ENCODE peak calls at places on chromosomes 11 and 22, in eight cellular contexts. L, O, V, Z, E, S, X and I are unnamed samples.

GRCh38 chr22:49992921-49993648 is 19.5 kb downstream of the IL17REL start:
- DNase-seq in L (no peak), O (peak; percentile 68), V (no peak), Z (peak; percentile 51), E (peak; percentile 66), S (no peak), X (peak; percentile 13), I (no peak)

GRCh38 chr11:47991894-47992293 is 11.5 kb downstream of the PTPRJ start:
- DNase-seq in L (no peak), O (no peak), V (no peak), Z (no peak), E (no peak), S (no peak), X (no peak), I (no peak)

GRCh38 chr22:35537252-35537651 is 3.4 kb upstream of the RASD2 start:
- DNase-seq in L (no peak), O (no peak), V (no peak), Z (no peak), E (no peak), S (no peak), X (no peak), I (no peak)

GRCh38 chr11:72069787-72070251 is 10.5 kb downstream of the NUMA1 start:
- DNase-seq in L (peak; percentile 21), O (peak; percentile 83), V (peak; percentile 47), Z (peak; percentile 71), E (peak; percentile 89), S (peak; percentile 79), X (peak; percentile 67), I (peak; percentile 82)

GRCh38 chr22:19319281-19319680 is 27.8 kb upstream of the CLTCL1 start:
- DNase-seq in L (no peak), O (no peak), V (no peak), Z (no peak), E (no peak), S (no peak), X (no peak), I (no peak)

GRCh38 chr11:122128146-122128545 is 12.1 kb upstream of the BLID start:
- DNase-seq in L (no peak), O (no peak), V (no peak), Z (no peak), E (no peak), S (no peak), X (no peak), I (no peak)

GRCh38 chr11:7268727-7269126 is 17.0 kb downstream of the SYT9 start:
- DNase-seq in L (no peak), O (no peak), V (no peak), Z (no peak), E (no peak), S (no peak), X (no peak), I (no peak)

GRCh38 chr11:69314555-69314954 is 20.6 kb downstream of the MYEOV start:
- DNase-seq in L (no peak), O (no peak), V (no peak), Z (no peak), E (no peak), S (no peak), X (no peak), I (no peak)

GRCh38 chr11:64864135-64864472 is 14.3 kb downstream of the EHD1 start:
- DNase-seq in L (no peak), O (no peak), V (no peak), Z (peak; percentile 43), E (no peak), S (no peak), X (no peak), I (no peak)

GRCh38 chr11:61035086-61035835 is 63.8 kb downstream of the CD6 start:
- DNase-seq in L (no peak), O (no peak), V (no peak), Z (no peak), E (peak; percentile 32), S (no peak), X (no peak), I (no peak)

GRCh38 chr11:71518506-71519471 is 8.3 kb upstream of the KRTAP5-7 start:
- DNase-seq in L (no peak), O (no peak), V (no peak), Z (no peak), E (no peak), S (no peak), X (no peak), I (no peak)

GRCh38 chr22:36594569-36594968 is 65.6 kb upstream of the EIF3D start:
- DNase-seq in L (no peak), O (no peak), V (no peak), Z (no peak), E (no peak), S (no peak), X (no peak), I (no peak)

GRCh38 chr11:48182860-48183526 is 33.6 kb upstream of the OR4B1 start:
- DNase-seq in L (no peak), O (no peak), V (no peak), Z (no peak), E (no peak), S (no peak), X (no peak), I (peak; percentile 3)

GRCh38 chr11:109644158-109644557 is 222.2 kb downstream of the C11orf87 start:
- DNase-seq in L (no peak), O (no peak), V (no peak), Z (peak; percentile 6), E (no peak), S (no peak), X (no peak), I (no peak)

GRCh38 chr11:34438529-34439507 is at the start of gene CAT:
- DNase-seq in L (peak; percentile 94), O (peak; percentile 98), V (peak; percentile 95), Z (peak; percentile 98), E (peak; percentile 99), S (peak; percentile 85), X (peak; percentile 97), I (peak; percentile 94)

GRCh38 chr22:30041475-30041874 is 38.8 kb upstream of the HORMAD2 start:
- DNase-seq in L (no peak), O (no peak), V (no peak), Z (no peak), E (no peak), S (no peak), X (no peak), I (no peak)

DNA sequence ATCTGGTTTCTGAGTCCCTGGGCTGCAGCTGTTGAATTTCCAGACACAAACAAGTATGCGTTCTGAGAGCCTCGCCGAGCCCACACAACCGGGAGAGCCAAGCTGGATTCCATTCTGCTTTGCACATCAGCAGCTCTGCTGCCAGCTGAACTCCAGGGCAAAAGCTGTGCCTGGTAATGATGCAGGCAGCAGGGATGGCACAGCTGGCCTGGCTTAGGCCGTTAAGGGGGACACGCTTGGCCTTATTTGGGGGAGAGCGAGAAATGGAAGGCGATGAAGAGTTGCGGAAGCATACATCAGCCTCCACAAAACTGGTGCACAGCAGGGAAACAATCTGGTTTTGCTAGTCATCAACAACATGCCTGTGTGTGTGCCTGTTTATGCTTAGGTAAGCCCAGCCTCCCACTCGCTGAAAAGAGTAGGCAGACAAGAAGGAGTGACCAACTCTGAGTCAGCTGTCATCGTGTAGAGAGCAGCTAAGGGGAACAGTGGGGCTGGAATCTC is 25.1 kb downstream of the ADAMTS8 start:
- DNase-seq in L (peak; percentile 90), O (peak; percentile 97), V (peak; percentile 58), Z (no peak), E (peak; percentile 91), S (peak; percentile 25), X (no peak), I (no peak)
- H3K4me3 ChIP-seq in L (peak overlapping the region; percentile 46), O (no peak overlapping the region), V (no peak overlapping the region), Z (no peak overlapping the region), E (no peak overlapping the region), S (no peak overlapping the region), X (no peak overlapping the region), I (no peak overlapping the region)

DNA sequence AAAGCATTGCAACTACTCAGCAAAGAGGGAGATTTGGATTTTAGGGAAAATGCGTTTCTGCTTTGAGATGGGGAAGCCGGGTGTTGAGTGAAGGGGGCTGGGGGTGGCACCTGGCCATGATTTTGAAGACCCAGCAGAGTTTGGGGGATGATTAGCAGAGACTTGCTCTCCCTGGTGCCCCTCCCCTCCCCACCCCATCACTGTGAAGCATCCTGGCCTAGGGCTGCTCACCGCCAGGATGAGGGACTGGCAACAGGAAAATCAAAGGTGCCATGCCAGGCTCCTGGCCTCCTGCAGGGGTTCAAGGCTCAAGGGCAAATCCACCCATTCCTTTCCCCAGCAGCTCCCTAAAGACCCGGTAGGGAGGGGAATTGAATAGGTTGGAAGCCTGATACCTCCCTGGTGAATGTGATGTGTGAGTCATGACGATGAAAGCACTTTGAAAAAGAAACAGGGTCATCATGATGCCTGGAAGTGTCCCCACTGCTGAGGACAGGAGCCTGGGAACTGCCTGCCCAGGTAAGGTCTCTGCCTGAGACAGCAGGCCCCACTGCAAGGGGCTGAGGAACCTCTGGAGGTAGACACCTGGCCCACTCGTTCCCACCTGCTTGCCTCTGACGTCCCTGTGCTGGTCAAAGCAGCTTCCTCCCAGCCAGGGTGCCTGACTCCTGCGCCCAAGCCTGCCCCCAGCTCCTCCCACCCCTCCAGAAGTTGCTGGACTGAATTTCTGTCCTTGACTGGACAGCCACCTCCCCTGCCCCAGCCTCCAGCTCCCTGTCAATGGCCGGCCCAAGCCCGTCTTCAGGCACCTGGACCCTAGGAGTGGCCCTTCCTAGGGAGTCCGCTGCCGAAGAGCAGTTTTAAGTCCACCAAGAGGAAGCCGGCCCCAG is 1.7 kb downstream of the CHST1 start:
- DNase-seq in L (no peak), O (peak; percentile 22), V (no peak), Z (no peak), E (peak; percentile 34), S (no peak), X (no peak), I (no peak)
- H3K4me3 ChIP-seq in L (no peak overlapping the region), O (no peak overlapping the region), V (no peak overlapping the region), Z (peak overlapping the region; percentile 72), E (no peak overlapping the region), S (no peak overlapping the region), X (peak overlapping the region; percentile 48), I (no peak overlapping the region)

GRCh38 chr11:43546561-43547410 is 133.8 kb upstream of the HSD17B12 start:
- DNase-seq in L (no peak), O (no peak), V (no peak), Z (no peak), E (no peak), S (no peak), X (no peak), I (no peak)
- H3K4me3 ChIP-seq in L (no peak overlapping the region), O (peak overlapping the region; percentile 21), V (no peak overlapping the region), Z (peak overlapping the region; percentile 43), E (no peak overlapping the region), S (peak overlapping the region; percentile 18), X (no peak overlapping the region), I (no peak overlapping the region)

GRCh38 chr22:45212306-45212709 is 28.4 kb downstream of the KIAA0930 start:
- DNase-seq in L (peak; percentile 70), O (peak; percentile 85), V (peak; percentile 94), Z (no peak), E (peak; percentile 94), S (no peak), X (no peak), I (no peak)

GRCh38 chr22:45211848-45212247 is 28.8 kb downstream of the KIAA0930 start:
- DNase-seq in L (no peak), O (no peak), V (no peak), Z (no peak), E (no peak), S (no peak), X (no peak), I (no peak)

GRCh38 chr22:45210577-45211431 is 29.9 kb downstream of the KIAA0930 start:
- DNase-seq in L (no peak), O (no peak), V (no peak), Z (no peak), E (no peak), S (no peak), X (no peak), I (no peak)

GRCh38 chr22:45210174-45210573 is 30.5 kb downstream of the KIAA0930 start:
- DNase-seq in L (no peak), O (no peak), V (no peak), Z (no peak), E (no peak), S (no peak), X (no peak), I (no peak)

GRCh38 chr22:45211435-45211834 is 29.3 kb downstream of the KIAA0930 start:
- DNase-seq in L (no peak), O (no peak), V (no peak), Z (no peak), E (no peak), S (no peak), X (no peak), I (no peak)
- H3K4me3 ChIP-seq in L (peak overlapping the region; percentile 54), O (no peak overlapping the region), V (peak overlapping the region; percentile 37), Z (no peak overlapping the region), E (peak overlapping the region; percentile 41), S (no peak overlapping the region), X (no peak overlapping the region), I (no peak overlapping the region)